ENCODE peak calls at places on chromosomes 3 and 15, in five cellular contexts. R is aorta, K is NCI-H460, V is ELR, O is kidney epithelial cell. I is an unnamed sample.

GRCh38 chr3:178966299-178967183 is 105.1 kb downstream of the ZMAT3 start:
- DNase-seq in R (no peak), K (no peak), V (peak), O (peak), I (no peak)

GRCh38 chr15:78638658-78639314 is 2.2 kb downstream of the CHRNB4 start:
- DNase-seq in R (no peak), K (peak), V (peak), O (peak), I (peak)

GRCh38 chr15:31294067-31294466 is 32.6 kb upstream of the KLF13 start:
- DNase-seq in R (no peak), K (no peak), V (no peak), O (no peak), I (peak)

GRCh38 chr3:114119776-114120175 is 59.1 kb downstream of the DRD3 start:
- DNase-seq in R (no peak), K (no peak), V (no peak), O (no peak), I (no peak)

GRCh38 chr3:177807150-177807875 is 610.0 kb upstream of the TBL1XR1 start:
- DNase-seq in R (no peak), K (no peak), V (no peak), O (no peak), I (no peak)

GRCh38 chr3:127304121-127304744 is 16.4 kb upstream of the PRR20G start:
- DNase-seq in R (no peak), K (peak), V (no peak), O (no peak), I (peak)

GRCh38 chr3:10717756-10718155 is 98.3 kb upstream of the SLC6A11 start:
- DNase-seq in R (no peak), K (no peak), V (no peak), O (no peak), I (no peak)

GRCh38 chr15:70212288-70212962 is 114.7 kb upstream of the TLE3 start:
- DNase-seq in R (no peak), K (no peak), V (no peak), O (no peak), I (no peak)

GRCh38 chr3:71713041-71713440 is 12.2 kb downstream of the EIF4E3 start:
- DNase-seq in R (no peak), K (no peak), V (no peak), O (no peak), I (no peak)

I was measured in RWPE2.